ENCODE peak calls at places on chromosomes 1 and 21, in five cellular contexts. One of them, this sample, is unnamed.

GRCh38 chr1:166089804-166090203 is 77.0 kb downstream of the FAM78B start:
- DNase-seq in astrocyte: no peak
- DNase-seq in NB4: peak; percentile 6
- DNase-seq in pancreas: no peak
- DNase-seq in astrocyte of the cerebellum: no peak
- DNase-seq in this sample: no peak

GRCh38 chr1:11037740-11038182 is 9.3 kb downstream of the MASP2 start:
- DNase-seq in NB4: peak; percentile 88
- DNase-seq in astrocyte: peak; percentile 53
- DNase-seq in astrocyte of the cerebellum: peak; percentile 83
- DNase-seq in pancreas: peak; percentile 81
- DNase-seq in this sample: no peak

GRCh38 chr1:186566140-186566850 is 105.4 kb upstream of the PDC start:
- DNase-seq in NB4: no peak
- DNase-seq in astrocyte: peak; percentile 23
- DNase-seq in astrocyte of the cerebellum: no peak
- DNase-seq in pancreas: no peak
- DNase-seq in this sample: no peak

GRCh38 chr1:53090227-53091147 is 28.5 kb downstream of the PODN start:
- DNase-seq in NB4: peak; percentile 43
- DNase-seq in astrocyte of the cerebellum: no peak
- DNase-seq in astrocyte: no peak
- DNase-seq in pancreas: no peak
- DNase-seq in this sample: no peak

GRCh38 chr1:64502924-64503323 is 33.0 kb downstream of the CACHD1 start:
- DNase-seq in astrocyte of the cerebellum: no peak
- DNase-seq in pancreas: no peak
- DNase-seq in NB4: no peak
- DNase-seq in astrocyte: peak; percentile 72
- DNase-seq in this sample: no peak

GRCh38 chr21:17784604-17785402 is 34.4 kb downstream of the C21orf91 start:
- DNase-seq in astrocyte: peak; percentile 77
- DNase-seq in NB4: peak; percentile 81
- DNase-seq in pancreas: no peak
- DNase-seq in astrocyte of the cerebellum: no peak
- DNase-seq in this sample: no peak

GRCh38 chr21:33308586-33309490 is 15.9 kb upstream of the IFNAR1 start:
- DNase-seq in astrocyte of the cerebellum: no peak
- DNase-seq in astrocyte: peak; percentile 28
- DNase-seq in NB4: peak; percentile 65
- DNase-seq in pancreas: no peak
- DNase-seq in this sample: peak; percentile 77

GRCh38 chr1:178862864-178863263 is 8.0 kb downstream of the ANGPTL1 start:
- DNase-seq in astrocyte of the cerebellum: no peak
- DNase-seq in NB4: no peak
- DNase-seq in pancreas: no peak
- DNase-seq in astrocyte: no peak
- DNase-seq in this sample: no peak

GRCh38 chr1:180632326-180633088 is 685 bp downstream of the XPR1 start:
- DNase-seq in NB4: no peak
- DNase-seq in pancreas: peak; percentile 57
- DNase-seq in astrocyte of the cerebellum: no peak
- DNase-seq in astrocyte: no peak
- DNase-seq in this sample: no peak

DNA sequence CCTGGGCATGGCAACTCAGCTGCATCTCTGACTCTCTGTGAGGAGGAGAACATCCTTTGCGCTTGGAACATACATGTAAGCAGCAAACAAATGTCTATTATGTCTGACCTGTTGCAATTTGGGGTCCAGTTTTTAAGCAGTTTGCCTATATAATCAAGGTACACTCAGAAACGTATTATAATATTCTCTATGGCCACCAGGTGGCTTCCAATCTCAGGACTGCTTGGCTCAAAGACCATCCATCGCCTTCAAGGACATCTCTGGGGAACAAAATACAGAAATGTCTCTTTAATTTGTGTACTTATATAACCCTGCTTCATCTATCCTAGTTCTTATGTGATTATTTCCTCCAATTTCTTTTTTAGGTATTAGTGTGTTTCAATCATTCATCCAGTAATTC is 227.2 kb downstream of the OLFM3 start:
- DNase-seq in astrocyte: no peak
- DNase-seq in astrocyte of the cerebellum: no peak
- DNase-seq in pancreas: no peak
- DNase-seq in NB4: peak; percentile 22
- DNase-seq in this sample: no peak
- TF ChIP-seq CTCF in astrocyte: peak; percentile 20
- TF ChIP-seq CTCF in astrocyte of the cerebellum: peak; percentile 48
- TF ChIP-seq CTCF in pancreas: no peak
- TF ChIP-seq CTCF in NB4: peak; percentile 22
- TF ChIP-seq CTCF in this sample: no peak

DNA sequence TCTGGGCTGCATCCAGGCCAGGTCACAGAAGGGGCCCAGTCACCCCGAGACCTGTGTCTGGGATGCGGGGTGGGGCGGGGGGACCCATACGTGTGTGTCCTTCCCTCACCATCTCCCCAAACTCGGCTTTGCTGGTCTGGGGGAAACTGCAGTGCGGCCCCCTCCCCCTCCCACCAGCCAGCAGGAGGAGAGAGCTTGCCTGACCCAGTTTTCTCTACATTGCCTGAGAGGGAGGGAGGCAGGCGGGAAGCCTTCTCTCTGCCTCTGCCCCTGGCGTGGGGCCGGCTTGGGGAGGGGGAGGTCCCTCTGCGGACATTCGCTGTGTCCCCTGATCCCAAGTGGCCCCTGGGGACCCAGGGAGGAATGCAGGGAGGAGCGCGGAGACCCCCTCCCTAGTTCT is 3.9 kb downstream of the EPHA8 start:
- DNase-seq in astrocyte of the cerebellum: no peak
- DNase-seq in NB4: no peak
- DNase-seq in pancreas: no peak
- DNase-seq in astrocyte: no peak
- DNase-seq in this sample: no peak
- H3K4me3 ChIP-seq in astrocyte of the cerebellum: no peak overlapping the region
- H3K4me3 ChIP-seq in NB4: no peak overlapping the region
- H3K4me3 ChIP-seq in pancreas: no peak overlapping the region
- H3K4me3 ChIP-seq in astrocyte: no peak overlapping the region
- H3K4me3 ChIP-seq in this sample: no peak overlapping the region

GRCh38 chr1:119326251-119326650 is 42.3 kb upstream of the HAO2 start:
- DNase-seq in astrocyte: no peak
- DNase-seq in pancreas: no peak
- DNase-seq in astrocyte of the cerebellum: no peak
- DNase-seq in NB4: no peak
- DNase-seq in this sample: no peak

GRCh38 chr1:119329521-119329920 is 39.1 kb upstream of the HAO2 start:
- DNase-seq in astrocyte of the cerebellum: no peak
- DNase-seq in astrocyte: no peak
- DNase-seq in NB4: no peak
- DNase-seq in pancreas: no peak
- DNase-seq in this sample: no peak

GRCh38 chr1:119327066-119327435 is 41.5 kb upstream of the HAO2 start:
- DNase-seq in astrocyte of the cerebellum: no peak
- DNase-seq in NB4: no peak
- DNase-seq in pancreas: no peak
- DNase-seq in astrocyte: peak; percentile 3
- DNase-seq in this sample: no peak

GRCh38 chr1:119330062-119330939 is 38.3 kb upstream of the HAO2 start:
- DNase-seq in pancreas: no peak
- DNase-seq in astrocyte of the cerebellum: no peak
- DNase-seq in NB4: no peak
- DNase-seq in astrocyte: peak; percentile 3
- DNase-seq in this sample: no peak

GRCh38 chr1:119327436-119328155 is 41.0 kb upstream of the HAO2 start:
- DNase-seq in astrocyte of the cerebellum: no peak
- DNase-seq in pancreas: no peak
- DNase-seq in NB4: peak; percentile 13
- DNase-seq in astrocyte: peak; percentile 6
- DNase-seq in this sample: peak; percentile 39
- TF ChIP-seq CTCF in astrocyte of the cerebellum: peak; percentile 51
- TF ChIP-seq CTCF in pancreas: no peak
- TF ChIP-seq CTCF in NB4: peak; percentile 41
- TF ChIP-seq CTCF in astrocyte: peak; percentile 39
- TF ChIP-seq CTCF in this sample: peak; percentile 43

GRCh38 chr1:8681317-8681650 is 136.2 kb downstream of the RERE start:
- DNase-seq in astrocyte: no peak
- DNase-seq in pancreas: no peak
- DNase-seq in astrocyte of the cerebellum: no peak
- DNase-seq in NB4: no peak
- DNase-seq in this sample: no peak
- H3K4me3 ChIP-seq in astrocyte: peak overlapping the region; percentile 31
- H3K4me3 ChIP-seq in pancreas: no peak overlapping the region
- H3K4me3 ChIP-seq in astrocyte of the cerebellum: no peak overlapping the region
- H3K4me3 ChIP-seq in NB4: no peak overlapping the region
- H3K4me3 ChIP-seq in this sample: no peak overlapping the region

DNA sequence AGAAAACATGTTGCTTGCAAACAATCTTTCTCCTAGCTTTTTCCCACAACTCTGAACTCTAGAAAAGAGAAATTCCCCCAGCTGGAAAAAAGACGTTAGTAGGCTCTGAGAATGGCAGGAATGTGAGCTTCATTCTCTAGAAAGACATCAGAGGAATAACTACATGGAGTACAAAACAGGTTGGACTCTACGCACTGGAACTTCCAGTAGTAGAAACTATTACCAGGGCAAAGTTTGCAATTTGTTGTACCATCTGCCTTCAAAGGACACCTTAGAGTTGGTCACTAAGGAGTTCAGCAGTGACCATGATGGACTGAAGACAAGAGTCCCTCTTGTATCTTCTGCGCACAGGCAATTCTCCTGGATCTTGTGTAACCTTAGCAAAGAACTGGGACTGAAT is 60.9 kb downstream of the SLC35D1 start:
- DNase-seq in astrocyte: no peak
- DNase-seq in pancreas: no peak
- DNase-seq in NB4: no peak
- DNase-seq in astrocyte of the cerebellum: no peak
- DNase-seq in this sample: no peak
- TF ChIP-seq CTCF in astrocyte: no peak
- TF ChIP-seq CTCF in pancreas: no peak
- TF ChIP-seq CTCF in NB4: no peak
- TF ChIP-seq CTCF in astrocyte of the cerebellum: no peak
- TF ChIP-seq CTCF in this sample: no peak

GRCh38 chr1:41576620-41577019 is 92.1 kb upstream of the EDN2 start:
- DNase-seq in astrocyte of the cerebellum: no peak
- DNase-seq in astrocyte: peak; percentile 62
- DNase-seq in NB4: no peak
- DNase-seq in pancreas: no peak
- DNase-seq in this sample: no peak
- H3K4me3 ChIP-seq in astrocyte of the cerebellum: no peak overlapping the region
- H3K4me3 ChIP-seq in astrocyte: no peak overlapping the region
- H3K4me3 ChIP-seq in NB4: no peak overlapping the region
- H3K4me3 ChIP-seq in pancreas: no peak overlapping the region
- H3K4me3 ChIP-seq in this sample: no peak overlapping the region

DNA sequence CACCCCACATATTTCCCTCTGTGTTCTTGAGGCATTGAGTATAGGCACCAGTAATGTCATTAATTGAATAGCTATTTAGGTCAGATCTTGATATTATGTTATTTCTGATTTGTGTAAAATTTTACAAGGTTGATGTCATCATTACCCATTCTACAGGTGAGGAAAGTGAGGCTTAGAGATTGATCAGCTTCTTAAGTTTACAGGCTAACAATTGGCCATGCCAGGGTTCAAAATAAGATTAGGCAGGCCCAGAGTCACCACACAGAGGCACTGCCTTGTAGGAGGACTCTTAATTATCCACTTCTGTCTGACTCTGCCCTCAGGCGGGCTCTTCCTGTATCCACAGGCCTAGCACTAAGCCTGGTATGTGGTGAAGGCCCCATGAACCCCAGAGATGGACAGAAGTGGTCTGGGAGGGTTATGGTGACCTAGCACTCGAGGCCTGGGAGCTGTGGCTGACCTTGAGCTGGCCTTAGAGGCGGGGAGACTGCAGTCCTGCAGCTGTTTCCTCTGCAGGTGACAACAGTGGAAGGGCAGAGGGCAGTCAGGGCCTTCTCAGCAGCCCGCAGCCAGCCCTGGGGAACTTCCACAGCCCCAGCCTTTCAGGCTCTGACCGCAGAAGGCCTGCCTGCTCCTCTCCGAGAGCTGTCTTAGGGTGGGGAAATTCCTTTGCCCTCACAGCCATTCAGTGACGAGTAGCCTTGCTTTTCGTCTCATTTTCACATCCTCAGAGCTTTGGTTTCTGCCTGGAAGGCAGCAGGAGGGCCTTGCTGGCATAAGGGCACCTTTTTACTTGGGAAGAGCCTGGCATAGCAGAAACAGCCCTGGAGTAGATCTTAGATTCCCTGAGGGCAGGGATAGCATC is 12.2 kb downstream of the ZDHHC18 start:
- DNase-seq in pancreas: no peak
- DNase-seq in astrocyte: no peak
- DNase-seq in NB4: no peak
- DNase-seq in astrocyte of the cerebellum: no peak
- DNase-seq in this sample: no peak
- TF ChIP-seq CTCF in pancreas: no peak
- TF ChIP-seq CTCF in astrocyte: no peak
- TF ChIP-seq CTCF in NB4: no peak
- TF ChIP-seq CTCF in astrocyte of the cerebellum: no peak
- TF ChIP-seq CTCF in this sample: no peak

This sample was measured in HFF-Myc.